ENCODE peak calls at places on chromosome 4, in ten cellular contexts. One of them, this sample, is unnamed.

GRCh38 chr4:58732973-58733372 is 1622.8 kb upstream of the IGFBP7 start:
- DNase-seq in uterus: no peak
- DNase-seq in fibroblast of mammary gland: no peak
- DNase-seq in thyroid gland: no peak
- DNase-seq in psoas muscle: no peak
- DNase-seq in left ventricle myocardium inferior: no peak
- DNase-seq in GM23338: no peak
- DNase-seq in spleen: no peak
- DNase-seq in tibial artery: no peak
- DNase-seq in esophagus squamous epithelium: no peak
- DNase-seq in this sample: no peak

GRCh38 chr4:82380344-82380743 is 6.6 kb upstream of the HNRNPD start:
- DNase-seq in uterus: no peak
- DNase-seq in fibroblast of mammary gland: no peak
- DNase-seq in thyroid gland: no peak
- DNase-seq in psoas muscle: peak; percentile 31
- DNase-seq in left ventricle myocardium inferior: peak; percentile 74
- DNase-seq in GM23338: no peak
- DNase-seq in spleen: no peak
- DNase-seq in tibial artery: no peak
- DNase-seq in esophagus squamous epithelium: no peak
- DNase-seq in this sample: no peak

GRCh38 chr4:156619154-156619934 is 352.3 kb downstream of the PDGFC start:
- DNase-seq in uterus: no peak
- DNase-seq in fibroblast of mammary gland: no peak
- DNase-seq in thyroid gland: no peak
- DNase-seq in psoas muscle: no peak
- DNase-seq in left ventricle myocardium inferior: no peak
- DNase-seq in GM23338: no peak
- DNase-seq in spleen: no peak
- DNase-seq in tibial artery: no peak
- DNase-seq in esophagus squamous epithelium: no peak
- DNase-seq in this sample: no peak

GRCh38 chr4:183398298-183399129 is 45.9 kb upstream of the CDKN2AIP start:
- DNase-seq in uterus: peak; percentile 46
- DNase-seq in fibroblast of mammary gland: peak; percentile 72
- DNase-seq in thyroid gland: peak; percentile 59
- DNase-seq in psoas muscle: peak; percentile 69
- DNase-seq in left ventricle myocardium inferior: peak; percentile 72
- DNase-seq in GM23338: peak; percentile 88
- DNase-seq in spleen: peak; percentile 93
- DNase-seq in tibial artery: peak; percentile 79
- DNase-seq in esophagus squamous epithelium: peak; percentile 3
- DNase-seq in this sample: peak; percentile 75

GRCh38 chr4:2958446-2958845 is 4.8 kb downstream of the NOP14 start:
- DNase-seq in uterus: no peak
- DNase-seq in fibroblast of mammary gland: peak; percentile 39
- DNase-seq in thyroid gland: peak; percentile 38
- DNase-seq in psoas muscle: no peak
- DNase-seq in left ventricle myocardium inferior: no peak
- DNase-seq in GM23338: no peak
- DNase-seq in spleen: no peak
- DNase-seq in tibial artery: no peak
- DNase-seq in esophagus squamous epithelium: no peak
- DNase-seq in this sample: peak; percentile 63

GRCh38 chr4:79653871-79654270 is 245.8 kb upstream of the GK2 start:
- DNase-seq in uterus: no peak
- DNase-seq in fibroblast of mammary gland: peak; percentile 13
- DNase-seq in thyroid gland: peak; percentile 3
- DNase-seq in psoas muscle: no peak
- DNase-seq in left ventricle myocardium inferior: no peak
- DNase-seq in GM23338: no peak
- DNase-seq in spleen: no peak
- DNase-seq in tibial artery: no peak
- DNase-seq in esophagus squamous epithelium: no peak
- DNase-seq in this sample: peak; percentile 4

GRCh38 chr4:90528551-90528950 is 401.4 kb downstream of the CCSER1 start:
- DNase-seq in uterus: no peak
- DNase-seq in fibroblast of mammary gland: no peak
- DNase-seq in thyroid gland: no peak
- DNase-seq in psoas muscle: no peak
- DNase-seq in left ventricle myocardium inferior: no peak
- DNase-seq in GM23338: no peak
- DNase-seq in spleen: no peak
- DNase-seq in tibial artery: no peak
- DNase-seq in esophagus squamous epithelium: no peak
- DNase-seq in this sample: no peak

GRCh38 chr4:100826808-100827548 is 309.2 kb upstream of the EMCN start:
- DNase-seq in uterus: no peak
- DNase-seq in fibroblast of mammary gland: no peak
- DNase-seq in thyroid gland: no peak
- DNase-seq in psoas muscle: no peak
- DNase-seq in left ventricle myocardium inferior: no peak
- DNase-seq in GM23338: no peak
- DNase-seq in spleen: no peak
- DNase-seq in tibial artery: no peak
- DNase-seq in esophagus squamous epithelium: no peak
- DNase-seq in this sample: no peak

GRCh38 chr4:106565727-106566126 is 197.1 kb upstream of the GIMD1 start:
- DNase-seq in uterus: no peak
- DNase-seq in fibroblast of mammary gland: peak; percentile 13
- DNase-seq in thyroid gland: no peak
- DNase-seq in psoas muscle: no peak
- DNase-seq in left ventricle myocardium inferior: no peak
- DNase-seq in GM23338: no peak
- DNase-seq in spleen: no peak
- DNase-seq in tibial artery: no peak
- DNase-seq in esophagus squamous epithelium: no peak
- DNase-seq in this sample: no peak

DNA sequence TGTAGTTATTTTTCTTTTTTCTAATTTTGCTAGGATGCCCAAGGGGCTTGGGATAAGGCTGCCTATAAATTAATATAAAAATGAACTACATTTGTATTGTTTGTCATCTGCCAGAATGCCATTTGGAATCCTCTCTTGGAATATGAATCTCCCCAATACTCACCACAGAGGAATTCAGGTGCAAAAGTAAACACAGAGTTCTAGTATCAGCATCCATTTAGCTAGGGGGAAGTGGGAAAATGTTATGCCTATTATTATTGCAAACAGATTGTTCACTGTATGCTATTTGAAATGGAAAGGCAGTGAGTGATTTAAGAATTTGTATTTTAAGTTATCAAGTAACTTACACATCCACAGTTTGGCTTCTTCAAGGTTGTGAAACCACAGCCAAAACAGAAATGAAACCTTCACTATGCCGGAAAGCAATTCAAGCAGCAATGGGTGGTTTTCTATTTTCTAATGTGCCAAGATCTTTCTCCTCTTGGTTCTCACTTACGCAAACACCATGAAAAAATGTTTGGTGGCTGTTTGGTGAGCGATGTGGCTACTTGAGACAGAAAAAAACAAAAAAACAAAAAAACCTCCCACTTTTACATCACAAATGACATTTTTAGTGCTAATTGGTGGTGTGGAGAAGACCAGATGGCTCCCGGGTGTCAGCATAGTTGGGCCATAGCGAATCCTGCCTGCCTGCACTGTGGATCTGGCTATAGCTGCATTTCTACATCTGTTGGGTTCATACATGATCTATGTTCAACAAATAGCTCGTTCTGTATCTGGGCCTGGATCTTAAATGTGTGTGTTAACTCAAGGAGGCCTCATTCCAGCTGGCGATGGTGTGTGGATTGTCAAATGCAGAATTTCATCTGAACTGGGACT is 200.8 kb upstream of the GIMD1 start:
- DNase-seq in uterus: no peak
- DNase-seq in fibroblast of mammary gland: peak; percentile 32
- DNase-seq in thyroid gland: no peak
- DNase-seq in psoas muscle: no peak
- DNase-seq in left ventricle myocardium inferior: no peak
- DNase-seq in GM23338: no peak
- DNase-seq in spleen: no peak
- DNase-seq in tibial artery: no peak
- DNase-seq in esophagus squamous epithelium: no peak
- DNase-seq in this sample: no peak
- H3K4me3 ChIP-seq in uterus: no peak overlapping the region
- H3K4me3 ChIP-seq in fibroblast of mammary gland: no peak overlapping the region
- H3K4me3 ChIP-seq in thyroid gland: no peak overlapping the region
- H3K4me3 ChIP-seq in psoas muscle: no peak overlapping the region
- H3K4me3 ChIP-seq in left ventricle myocardium inferior: no peak overlapping the region
- H3K4me3 ChIP-seq in GM23338: no peak overlapping the region
- H3K4me3 ChIP-seq in spleen: no peak overlapping the region
- H3K4me3 ChIP-seq in tibial artery: no peak overlapping the region
- H3K4me3 ChIP-seq in esophagus squamous epithelium: no peak overlapping the region
- H3K4me3 ChIP-seq in this sample: no peak overlapping the region

DNA sequence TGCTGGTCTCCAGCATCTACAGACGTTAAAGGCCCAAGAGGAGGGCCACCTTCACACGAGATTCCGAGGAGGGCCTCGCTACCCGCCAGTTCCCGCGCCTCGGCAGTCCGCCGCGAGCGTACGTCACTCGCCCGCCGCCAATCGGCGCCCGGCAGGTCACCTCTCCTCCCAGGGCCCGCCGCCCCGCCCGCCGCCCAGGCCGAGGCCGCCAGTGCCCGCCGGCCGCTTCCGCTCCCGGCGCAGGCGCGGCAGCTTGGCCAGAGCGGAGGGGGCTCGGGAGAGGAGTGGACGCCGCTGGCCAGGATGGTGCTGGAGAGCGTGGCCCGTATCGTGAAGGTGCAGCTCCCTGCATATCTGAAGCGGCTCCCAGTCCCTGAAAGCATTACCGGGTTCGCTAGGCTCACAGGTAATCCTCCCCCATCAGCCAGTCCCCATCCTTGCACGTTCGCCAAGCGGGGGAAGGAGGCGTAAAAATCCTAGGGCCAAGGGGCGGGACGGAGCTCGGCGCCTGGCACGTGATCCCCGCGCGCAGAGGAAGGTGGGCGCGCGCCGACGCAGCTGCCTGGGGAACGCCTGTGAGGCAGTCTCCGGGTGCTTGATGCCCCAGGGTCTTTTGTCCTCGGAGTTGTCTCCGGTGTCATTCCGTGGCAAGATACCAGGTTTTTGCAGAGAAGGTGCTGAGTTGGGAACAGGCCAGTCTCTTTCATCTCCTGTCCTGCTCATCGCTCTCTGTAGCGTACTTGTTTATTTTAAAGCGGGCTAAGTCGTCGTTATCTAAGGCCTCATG is at the start of gene CISD2:
- DNase-seq in uterus: peak; percentile 90
- DNase-seq in fibroblast of mammary gland: peak; percentile 86
- DNase-seq in thyroid gland: peak; percentile 93
- DNase-seq in psoas muscle: peak; percentile 92
- DNase-seq in left ventricle myocardium inferior: peak; percentile 92
- DNase-seq in GM23338: peak; percentile 95
- DNase-seq in spleen: peak; percentile 99
- DNase-seq in tibial artery: peak; percentile 96
- DNase-seq in esophagus squamous epithelium: peak; percentile 66
- DNase-seq in this sample: peak; percentile 92
- TF ChIP-seq CTCF in uterus: peak; percentile 6
- TF ChIP-seq CTCF in fibroblast of mammary gland: no peak
- TF ChIP-seq CTCF in thyroid gland: no peak
- TF ChIP-seq CTCF in psoas muscle: no peak
- TF ChIP-seq CTCF in left ventricle myocardium inferior: peak; percentile 17
- TF ChIP-seq CTCF in GM23338: no peak
- TF ChIP-seq CTCF in spleen: peak; percentile 20
- TF ChIP-seq CTCF in tibial artery: peak; percentile 15
- TF ChIP-seq CTCF in esophagus squamous epithelium: peak; percentile 4
- TF ChIP-seq CTCF in this sample: no peak

GRCh38 chr4:792729-793108 is 33.2 kb downstream of the CPLX1 start:
- DNase-seq in uterus: no peak
- DNase-seq in fibroblast of mammary gland: no peak
- DNase-seq in thyroid gland: no peak
- DNase-seq in psoas muscle: no peak
- DNase-seq in left ventricle myocardium inferior: no peak
- DNase-seq in GM23338: no peak
- DNase-seq in spleen: no peak
- DNase-seq in tibial artery: no peak
- DNase-seq in esophagus squamous epithelium: no peak
- DNase-seq in this sample: no peak
- H3K4me3 ChIP-seq in uterus: no peak overlapping the region
- H3K4me3 ChIP-seq in fibroblast of mammary gland: no peak overlapping the region
- H3K4me3 ChIP-seq in thyroid gland: no peak overlapping the region
- H3K4me3 ChIP-seq in psoas muscle: no peak overlapping the region
- H3K4me3 ChIP-seq in left ventricle myocardium inferior: no peak overlapping the region
- H3K4me3 ChIP-seq in GM23338: no peak overlapping the region
- H3K4me3 ChIP-seq in spleen: no peak overlapping the region
- H3K4me3 ChIP-seq in tibial artery: no peak overlapping the region
- H3K4me3 ChIP-seq in esophagus squamous epithelium: peak overlapping the region; percentile 60
- H3K4me3 ChIP-seq in this sample: no peak overlapping the region

GRCh38 chr4:76980280-76980679 is 30.7 kb downstream of the SEPTIN11 start:
- DNase-seq in uterus: no peak
- DNase-seq in fibroblast of mammary gland: no peak
- DNase-seq in thyroid gland: no peak
- DNase-seq in psoas muscle: no peak
- DNase-seq in left ventricle myocardium inferior: no peak
- DNase-seq in GM23338: no peak
- DNase-seq in spleen: no peak
- DNase-seq in tibial artery: no peak
- DNase-seq in esophagus squamous epithelium: no peak
- DNase-seq in this sample: no peak

GRCh38 chr4:76981649-76982048 is 32.1 kb downstream of the SEPTIN11 start:
- DNase-seq in uterus: no peak
- DNase-seq in fibroblast of mammary gland: peak; percentile 51
- DNase-seq in thyroid gland: no peak
- DNase-seq in psoas muscle: no peak
- DNase-seq in left ventricle myocardium inferior: no peak
- DNase-seq in GM23338: no peak
- DNase-seq in spleen: no peak
- DNase-seq in tibial artery: no peak
- DNase-seq in esophagus squamous epithelium: no peak
- DNase-seq in this sample: no peak

GRCh38 chr4:76984788-76985211 is 35.2 kb downstream of the SEPTIN11 start:
- DNase-seq in uterus: peak; percentile 85
- DNase-seq in fibroblast of mammary gland: peak; percentile 100
- DNase-seq in thyroid gland: peak; percentile 75
- DNase-seq in psoas muscle: peak; percentile 64
- DNase-seq in left ventricle myocardium inferior: peak; percentile 44
- DNase-seq in GM23338: no peak
- DNase-seq in spleen: no peak
- DNase-seq in tibial artery: peak; percentile 78
- DNase-seq in esophagus squamous epithelium: peak; percentile 2
- DNase-seq in this sample: peak; percentile 100

GRCh38 chr4:76984127-76984526 is 34.6 kb downstream of the SEPTIN11 start:
- DNase-seq in uterus: peak; percentile 39
- DNase-seq in fibroblast of mammary gland: peak; percentile 83
- DNase-seq in thyroid gland: no peak
- DNase-seq in psoas muscle: no peak
- DNase-seq in left ventricle myocardium inferior: no peak
- DNase-seq in GM23338: peak; percentile 59
- DNase-seq in spleen: no peak
- DNase-seq in tibial artery: no peak
- DNase-seq in esophagus squamous epithelium: no peak
- DNase-seq in this sample: peak; percentile 79

DNA sequence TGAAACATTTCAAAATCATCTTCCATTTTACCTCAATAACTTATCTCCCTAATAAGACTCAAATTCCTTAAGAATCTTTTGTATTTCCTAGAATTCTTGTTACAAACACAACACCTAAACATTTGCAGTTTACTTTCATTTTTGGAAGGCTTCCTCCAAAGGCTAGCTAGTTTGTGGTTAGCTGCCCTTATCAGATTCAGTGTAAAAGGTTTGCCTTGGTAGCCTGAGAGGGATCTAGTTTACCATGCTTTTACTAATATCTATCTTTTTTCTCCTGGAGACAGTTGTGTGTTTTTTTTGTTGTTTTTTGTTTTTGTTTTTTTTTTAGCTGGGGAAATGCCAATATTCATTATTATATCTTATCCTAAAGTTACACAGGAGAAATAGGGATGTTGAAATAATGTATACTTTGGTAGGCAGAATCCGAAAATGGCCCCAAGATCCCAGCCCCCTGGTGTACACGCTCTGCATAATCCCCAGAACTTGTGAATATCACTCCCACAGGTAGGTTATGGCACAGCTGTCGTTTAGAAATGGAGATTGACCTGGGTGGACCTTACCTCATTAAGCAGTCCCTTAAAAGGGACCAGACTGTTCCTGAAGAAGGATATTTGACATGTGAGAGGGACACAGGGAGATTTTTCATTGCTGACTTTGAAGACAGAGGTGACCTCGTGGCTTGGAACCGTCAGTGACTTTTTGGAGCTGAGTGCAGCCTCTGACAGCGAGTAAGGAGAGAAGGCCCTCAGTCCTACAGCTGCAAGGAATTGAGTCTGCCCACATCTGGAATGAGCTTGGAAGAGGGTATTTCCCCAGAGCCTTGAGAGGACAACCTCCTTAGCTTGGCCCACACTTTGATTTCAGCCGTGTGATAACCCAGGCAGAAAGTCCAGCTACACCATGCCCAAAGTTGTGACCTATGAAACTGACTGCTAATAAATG is 33.4 kb downstream of the SEPTIN11 start:
- DNase-seq in uterus: no peak
- DNase-seq in fibroblast of mammary gland: peak; percentile 67
- DNase-seq in thyroid gland: no peak
- DNase-seq in psoas muscle: no peak
- DNase-seq in left ventricle myocardium inferior: no peak
- DNase-seq in GM23338: no peak
- DNase-seq in spleen: no peak
- DNase-seq in tibial artery: no peak
- DNase-seq in esophagus squamous epithelium: no peak
- DNase-seq in this sample: no peak
- TF ChIP-seq CTCF in uterus: no peak
- TF ChIP-seq CTCF in fibroblast of mammary gland: peak; percentile 19
- TF ChIP-seq CTCF in thyroid gland: no peak
- TF ChIP-seq CTCF in psoas muscle: no peak
- TF ChIP-seq CTCF in left ventricle myocardium inferior: no peak
- TF ChIP-seq CTCF in GM23338: no peak
- TF ChIP-seq CTCF in spleen: no peak
- TF ChIP-seq CTCF in tibial artery: no peak
- TF ChIP-seq CTCF in esophagus squamous epithelium: no peak
- TF ChIP-seq CTCF in this sample: peak; percentile 21